ENCODE peak calls at places on chromosomes 4 and X, in eight cellular contexts. Q is spleen, B is Peyer's patch, K is breast epithelium, A is adrenal gland, H is IMR-90, C is uterus, S is gastrocnemius medialis. U is an unnamed sample.

GRCh38 chr4:35986537-35986936 is 257.8 kb downstream of the ARAP2 start:
- DNase-seq in Q (no peak), B (no peak), K (no peak), A (no peak), H (no peak), C (no peak), S (no peak), U (no peak)

GRCh38 chrX:154011376-154012335 is 8.0 kb downstream of the IRAK1 start:
- DNase-seq in Q (no peak), B (no peak), K (no peak), A (no peak), H (no peak), C (no peak), S (no peak), U (no peak)

GRCh38 chrX:45126158-45126557 is 74.5 kb downstream of the DIPK2B start:
- DNase-seq in Q (no peak), B (no peak), K (no peak), A (no peak), H (no peak), C (no peak), S (no peak), U (no peak)

GRCh38 chr4:28287837-28288236 is 1427.2 kb downstream of the STIM2 start:
- DNase-seq in Q (no peak), B (no peak), K (no peak), A (peak; percentile 14), H (peak; percentile 100), C (no peak), S (no peak), U (no peak)

GRCh38 chrX:9724711-9725110 is 40.9 kb downstream of the GPR143 start:
- DNase-seq in Q (no peak), B (no peak), K (no peak), A (no peak), H (peak; percentile 27), C (no peak), S (no peak), U (no peak)

GRCh38 chr4:154779362-154779947 is 1.6 kb upstream of the RBM46 start:
- DNase-seq in Q (no peak), B (no peak), K (no peak), A (no peak), H (peak; percentile 39), C (no peak), S (no peak), U (no peak)

GRCh38 chr4:26362745-26363439 is 42.1 kb downstream of the RBPJ start:
- DNase-seq in Q (no peak), B (no peak), K (no peak), A (no peak), H (peak; percentile 56), C (no peak), S (no peak), U (no peak)

GRCh38 chr4:6343950-6344408 is 74.3 kb downstream of the WFS1 start:
- DNase-seq in Q (peak; percentile 59), B (no peak), K (no peak), A (peak; percentile 53), H (peak; percentile 80), C (no peak), S (no peak), U (peak; percentile 65)

GRCh38 chr4:152640058-152640921 is 39.5 kb downstream of the TMEM154 start:
- DNase-seq in Q (no peak), B (no peak), K (no peak), A (peak; percentile 22), H (peak; percentile 28), C (no peak), S (no peak), U (no peak)

GRCh38 chr4:96347582-96347981 is 507.7 kb downstream of the PDHA2 start:
- DNase-seq in Q (no peak), B (no peak), K (no peak), A (no peak), H (no peak), C (no peak), S (no peak), U (no peak)

GRCh38 chrX:19760345-19760744 is 127.1 kb downstream of the SH3KBP1 start:
- DNase-seq in Q (no peak), B (no peak), K (no peak), A (no peak), H (no peak), C (no peak), S (no peak), U (no peak)

GRCh38 chr4:47662975-47663374 is 174.9 kb downstream of the CORIN start:
- DNase-seq in Q (no peak), B (no peak), K (no peak), A (no peak), H (no peak), C (no peak), S (no peak), U (no peak)

GRCh38 chrX:39577206-39577605 is 520.6 kb downstream of the BCOR start:
- DNase-seq in Q (no peak), B (no peak), K (no peak), A (no peak), H (no peak), C (no peak), S (no peak), U (no peak)

GRCh38 chr4:5798447-5798846 is 87.4 kb downstream of the EVC start:
- DNase-seq in Q (peak; percentile 69), B (no peak), K (no peak), A (no peak), H (no peak), C (no peak), S (no peak), U (peak; percentile 17)

GRCh38 chr4:109321232-109321631 is 18.8 kb upstream of the COL25A1 start:
- DNase-seq in Q (no peak), B (no peak), K (no peak), A (no peak), H (no peak), C (no peak), S (no peak), U (no peak)

GRCh38 chrX:65667503-65668355 is at the start of gene MSN:
- DNase-seq in Q (peak; percentile 96), B (peak; percentile 77), K (peak; percentile 57), A (peak; percentile 70), H (peak; percentile 35), C (peak; percentile 77), S (peak; percentile 66), U (peak; percentile 71)

GRCh38 chrX:65667157-65667502 is 324 bp upstream of the MSN start:
- DNase-seq in Q (no peak), B (no peak), K (no peak), A (no peak), H (no peak), C (no peak), S (no peak), U (no peak)

GRCh38 chrX:65671286-65671685 is 3.8 kb downstream of the MSN start:
- DNase-seq in Q (no peak), B (no peak), K (no peak), A (no peak), H (no peak), C (no peak), S (no peak), U (no peak)

GRCh38 chrX:65671966-65672365 is 4.5 kb downstream of the MSN start:
- DNase-seq in Q (no peak), B (no peak), K (no peak), A (no peak), H (no peak), C (no peak), S (no peak), U (no peak)

GRCh38 chrX:65668362-65669310 is 1.2 kb downstream of the MSN start:
- DNase-seq in Q (peak; percentile 89), B (peak; percentile 77), K (peak; percentile 65), A (peak; percentile 60), H (peak; percentile 80), C (peak; percentile 69), S (peak; percentile 65), U (peak; percentile 30)
- TF ChIP-seq POLR2A in Q (peak; percentile 13), B (no peak), K (no peak), A (peak; percentile 11), H (peak; percentile 77), C (peak; percentile 45), S (peak; percentile 34), U (no peak)

DNA sequence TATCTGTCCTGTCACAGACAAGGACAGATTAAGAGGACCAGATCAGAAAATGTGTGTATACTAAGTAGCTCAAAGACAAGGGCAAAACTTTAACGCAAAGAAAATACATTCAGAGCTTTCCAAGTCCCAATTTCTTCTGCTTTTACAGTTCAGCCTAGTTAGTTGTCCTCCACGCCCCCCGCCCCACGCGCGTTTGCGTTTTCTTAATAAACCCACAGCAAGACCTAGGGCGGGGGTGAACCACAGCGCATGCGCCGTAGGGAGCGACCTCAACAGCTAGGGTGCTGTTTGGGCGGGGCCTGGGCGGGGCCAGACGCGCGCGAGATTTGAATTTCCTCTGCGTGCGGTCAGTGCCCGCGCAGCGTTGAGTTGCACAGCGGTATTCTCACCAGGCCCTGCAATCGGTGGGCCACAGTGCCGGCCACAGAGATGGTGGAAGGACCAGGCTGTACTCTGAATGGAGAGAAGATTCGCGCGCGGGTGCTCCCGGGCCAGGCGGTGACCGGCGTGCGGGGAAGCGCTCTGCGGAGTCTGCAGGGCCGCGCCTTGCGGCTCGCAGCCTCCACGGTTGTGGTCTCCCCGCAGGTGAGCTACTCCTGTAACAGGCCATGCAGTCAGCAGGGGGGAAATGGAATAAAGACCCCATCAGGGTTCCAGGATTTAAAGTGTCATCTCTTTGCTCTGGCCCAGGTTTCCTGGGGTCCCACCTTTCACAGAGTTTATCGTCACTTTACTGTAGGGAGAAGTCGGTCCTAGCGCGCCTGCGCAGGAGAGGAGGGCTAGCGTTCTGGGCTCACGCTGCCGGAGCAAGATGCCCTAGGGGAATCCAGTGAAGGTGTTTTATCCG is at the start of gene NEIL3:
- DNase-seq in Q (peak; percentile 97), B (peak; percentile 83), K (peak; percentile 53), A (peak; percentile 78), H (peak; percentile 79), C (peak; percentile 82), S (peak; percentile 75), U (peak; percentile 90)
- TF ChIP-seq POLR2A in Q (no peak), B (no peak), K (no peak), A (no peak), H (no peak), C (no peak), S (no peak), U (no peak)

GRCh38 chrX:150570512-150570911 is 2.1 kb downstream of the MTM1 start:
- DNase-seq in Q (no peak), B (no peak), K (no peak), A (no peak), H (no peak), C (no peak), S (no peak), U (no peak)
- TF ChIP-seq POLR2A in Q (no peak), B (no peak), K (no peak), A (peak; percentile 26), H (no peak), C (no peak), S (no peak), U (no peak)

DNA sequence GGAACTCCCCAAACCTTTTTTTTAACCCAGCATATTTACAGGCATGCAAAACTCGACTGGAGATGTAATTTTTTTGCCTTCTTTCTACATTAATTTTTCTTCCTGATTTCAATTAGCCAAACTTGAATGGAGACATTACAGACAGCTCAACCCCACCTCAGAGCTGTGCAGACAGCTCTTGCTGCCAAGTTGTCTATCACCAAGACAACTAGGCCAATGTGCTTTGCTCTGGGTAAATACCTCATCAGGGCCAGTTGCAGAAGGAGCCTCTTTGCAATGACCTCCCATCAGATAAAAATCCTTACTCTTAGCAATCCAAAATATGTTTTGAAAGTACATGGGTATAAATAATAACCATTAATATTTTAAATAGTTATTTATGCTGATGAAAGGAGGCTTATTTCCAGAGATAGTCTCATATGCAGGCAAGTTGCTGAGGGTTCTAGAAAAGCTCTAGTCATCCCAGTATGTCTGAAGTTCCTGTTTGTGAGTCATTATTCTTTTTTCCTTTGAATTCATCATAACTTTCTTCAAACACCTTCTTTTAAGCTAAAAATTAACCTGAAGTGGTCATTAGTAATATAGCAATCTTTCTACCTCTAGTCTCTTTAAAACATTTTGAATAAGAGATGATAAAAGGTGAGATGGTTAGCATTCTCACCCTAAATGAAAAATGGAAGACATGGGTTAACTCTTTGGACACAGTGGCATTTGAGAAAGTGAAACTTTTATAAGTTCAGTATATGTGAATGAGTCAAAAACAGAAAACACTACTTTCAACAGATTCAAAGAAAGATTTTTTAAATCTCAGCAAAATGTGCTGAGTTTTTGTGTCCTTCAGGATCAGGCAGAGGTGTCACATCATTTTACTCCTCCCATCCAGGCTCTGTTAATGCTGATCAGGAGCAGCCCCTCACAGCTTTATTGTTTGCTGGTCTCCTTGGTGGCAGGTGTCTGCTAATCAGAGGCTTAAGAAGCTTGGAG is 475.5 kb upstream of the FGF16 start:
- DNase-seq in Q (no peak), B (no peak), K (no peak), A (no peak), H (no peak), C (no peak), S (no peak), U (no peak)
- TF ChIP-seq POLR2A in Q (no peak), B (no peak), K (no peak), A (no peak), H (no peak), C (no peak), S (no peak), U (no peak)